ENCODE peak calls at places on chromosomes 5 and 9, in eight cellular contexts. L is AG09319, A is fibroblast of lung, F is RWPE1, U is nephron progenitor cell, E is dorsolateral prefrontal cortex, W is AG10803, V is heart right ventricle. J is an unnamed sample.

GRCh38 chr5:110441035-110441434 is 285.4 kb downstream of the TMEM232 start:
- DNase-seq in U (no peak), L (peak; percentile 2), W (peak; percentile 58), V (no peak), E (no peak), F (peak; percentile 31), A (peak; percentile 51), J (peak; percentile 49)

GRCh38 chr5:11319851-11320580 is 559.0 kb upstream of the DAP start:
- DNase-seq in E (no peak), W (no peak), U (no peak), F (peak; percentile 34), L (no peak), V (no peak), A (peak; percentile 1), J (peak; percentile 77)

GRCh38 chr5:135589152-135589551 is 10.4 kb upstream of the CXCL14 start:
- DNase-seq in L (no peak), E (no peak), F (no peak), A (no peak), U (no peak), V (no peak), W (no peak), J (no peak)

GRCh38 chr5:121954086-121954485 is 7.7 kb upstream of the SRFBP1 start:
- DNase-seq in L (no peak), U (no peak), W (no peak), F (no peak), V (no peak), A (no peak), E (no peak), J (no peak)

GRCh38 chr5:144072518-144072927 is 97.9 kb downstream of the YIPF5 start:
- DNase-seq in V (no peak), W (peak; percentile 90), F (peak; percentile 80), E (no peak), U (no peak), L (peak; percentile 43), A (peak; percentile 29), J (peak; percentile 53)

GRCh38 chr9:99778308-99778707 is 43.4 kb upstream of the NR4A3 start:
- DNase-seq in E (no peak), F (peak; percentile 81), L (peak; percentile 42), W (peak; percentile 70), A (peak; percentile 68), V (no peak), U (no peak), J (peak; percentile 70)

GRCh38 chr5:109922396-109922995 is 232.8 kb downstream of the MAN2A1 start:
- DNase-seq in E (no peak), U (no peak), W (no peak), V (no peak), L (no peak), F (no peak), A (no peak), J (no peak)

GRCh38 chr9:127305450-127306226 is 41.1 kb downstream of the GARNL3 start:
- DNase-seq in F (no peak), L (no peak), E (no peak), V (no peak), A (no peak), U (no peak), W (no peak), J (no peak)

GRCh38 chr9:89806371-89807100 is 201.7 kb downstream of the GADD45G start:
- DNase-seq in L (no peak), F (peak; percentile 15), E (no peak), U (no peak), W (peak; percentile 8), V (no peak), A (no peak), J (no peak)

GRCh38 chr9:68802525-68803015 is 97.5 kb downstream of the PIP5K1B start:
- DNase-seq in W (no peak), E (no peak), L (no peak), A (no peak), F (no peak), V (no peak), U (no peak), J (no peak)

GRCh38 chr9:136122425-136123383 is 4.0 kb upstream of the TMEM250 start:
- DNase-seq in F (peak; percentile 82), V (peak; percentile 85), U (peak; percentile 88), W (peak; percentile 34), E (peak; percentile 72), A (peak; percentile 46), L (no peak), J (peak; percentile 57)

GRCh38 chr9:107557236-107557990 is 67.8 kb upstream of the KLF4 start:
- DNase-seq in F (peak; percentile 81), L (no peak), E (no peak), W (no peak), V (no peak), A (no peak), U (no peak), J (peak; percentile 22)

GRCh38 chr9:128053560-128053959 is 13.6 kb downstream of the NAIF1 start:
- DNase-seq in A (no peak), W (no peak), L (no peak), U (no peak), F (no peak), E (no peak), V (no peak), J (no peak)

GRCh38 chr5:142717582-142718215 is 31.8 kb upstream of the FGF1 start:
- DNase-seq in A (peak; percentile 79), V (no peak), W (peak; percentile 77), L (peak; percentile 37), U (no peak), E (no peak), F (peak; percentile 56), J (peak; percentile 72)

GRCh38 chr9:112696461-112696860 is 21.5 kb downstream of the INIP start:
- DNase-seq in F (no peak), U (no peak), E (no peak), W (no peak), A (no peak), V (no peak), L (no peak), J (no peak)

GRCh38 chr5:15968994-15969393 is 210.6 kb downstream of the MARCHF11 start:
- DNase-seq in V (no peak), F (no peak), W (peak; percentile 10), A (no peak), E (no peak), L (no peak), U (no peak), J (no peak)

GRCh38 chr9:101562966-101563365 is 29.3 kb downstream of the RNF20 start:
- DNase-seq in V (no peak), A (no peak), L (no peak), E (no peak), W (no peak), F (no peak), U (no peak), J (no peak)

GRCh38 chr9:129994947-129995346 is 48.0 kb downstream of the FNBP1 start:
- DNase-seq in E (no peak), A (peak; percentile 53), L (no peak), F (no peak), U (no peak), W (no peak), V (no peak), J (no peak)

GRCh38 chr9:36974731-36975130 is 59.3 kb downstream of the PAX5 start:
- DNase-seq in E (no peak), U (no peak), A (no peak), V (no peak), W (no peak), F (no peak), L (no peak), J (peak; percentile 27)
- TF ChIP-seq CTCF in E (no peak), U (no peak), A (no peak), V (no peak), W (no peak), F (no peak), L (no peak), J (no peak)

GRCh38 chr9:78691531-78691930 is 394.6 kb downstream of the PSAT1 start:
- DNase-seq in U (no peak), W (peak; percentile 62), L (no peak), V (no peak), E (no peak), A (no peak), F (no peak), J (no peak)

GRCh38 chr9:78697653-78698052 is 400.7 kb downstream of the PSAT1 start:
- DNase-seq in E (no peak), A (no peak), L (no peak), U (no peak), F (no peak), W (no peak), V (no peak), J (no peak)

GRCh38 chr9:78692871-78693270 is 395.9 kb downstream of the PSAT1 start:
- DNase-seq in E (no peak), A (no peak), W (peak; percentile 72), L (no peak), U (no peak), V (no peak), F (no peak), J (no peak)

GRCh38 chr9:78695521-78695920 is 398.6 kb downstream of the PSAT1 start:
- DNase-seq in W (no peak), F (no peak), E (no peak), A (no peak), L (no peak), V (no peak), U (peak; percentile 36), J (no peak)

DNA sequence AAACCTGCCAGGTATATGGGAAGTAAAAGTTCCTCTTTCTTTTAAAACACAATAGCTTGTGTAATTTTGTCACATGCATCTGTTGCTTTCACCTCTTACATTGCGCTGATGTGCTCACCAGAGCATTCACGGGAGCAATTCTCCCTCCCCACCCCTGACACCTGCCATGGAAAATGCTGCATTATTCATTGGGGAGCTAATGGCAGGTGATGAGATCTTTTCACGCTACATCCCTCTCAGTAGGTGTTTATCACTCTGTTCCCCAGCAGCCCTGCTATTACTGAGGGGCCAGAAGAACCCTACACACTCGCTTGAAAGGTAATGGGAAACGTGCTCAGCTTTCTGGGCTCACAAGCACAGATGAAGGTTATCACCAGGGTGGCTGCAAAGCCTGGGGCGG is 398.0 kb downstream of the PSAT1 start:
- DNase-seq in F (no peak), W (no peak), V (no peak), E (no peak), L (no peak), A (no peak), U (no peak), J (no peak)
- TF ChIP-seq CTCF in F (no peak), W (no peak), V (no peak), E (no peak), L (no peak), A (no peak), U (no peak), J (no peak)

GRCh38 chr9:35415769-35416427 is 74.0 kb upstream of the RUSC2 start:
- DNase-seq in U (no peak), V (no peak), F (no peak), L (no peak), A (no peak), W (no peak), E (no peak), J (peak; percentile 27)
- TF ChIP-seq CTCF in U (no peak), V (no peak), F (no peak), L (no peak), A (no peak), W (no peak), E (no peak), J (no peak)

DNA sequence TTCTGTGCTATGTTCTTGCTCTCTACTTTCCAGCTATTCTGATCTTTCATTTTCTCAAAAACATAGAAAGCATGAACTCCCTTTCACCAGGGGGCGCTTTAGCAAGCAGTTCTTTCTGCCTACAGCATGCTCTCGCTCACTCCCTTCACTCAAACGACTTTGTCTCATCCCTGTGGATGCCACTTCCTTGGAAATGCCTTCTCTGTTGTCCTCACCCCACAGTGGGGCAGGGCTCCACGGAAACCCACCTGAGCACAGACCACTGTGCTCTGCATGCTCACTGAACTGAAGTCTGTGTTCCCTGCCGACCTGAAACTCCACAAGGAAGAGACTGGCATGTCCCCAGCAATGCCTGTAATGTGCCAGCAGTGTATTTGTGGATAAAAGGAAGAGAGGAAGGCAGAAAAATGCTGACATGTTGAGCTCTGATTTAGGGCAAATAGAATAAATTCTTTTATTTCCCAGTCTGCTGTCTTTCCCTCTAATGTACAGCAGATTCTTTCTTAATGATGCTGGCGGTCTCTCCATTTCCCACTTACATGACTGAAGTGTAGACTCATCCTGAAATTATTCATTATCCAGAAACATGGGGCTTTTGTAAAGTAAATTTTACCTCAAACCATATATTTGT is 4.9 kb upstream of the ROR2 start:
- DNase-seq in A (peak; percentile 82), V (no peak), E (no peak), U (peak; percentile 72), W (peak; percentile 90), L (no peak), F (peak; percentile 44), J (peak; percentile 66)
- TF ChIP-seq CTCF in A (peak; percentile 78), V (peak; percentile 44), E (no peak), U (peak; percentile 59), W (peak; percentile 91), L (peak; percentile 85), F (peak; percentile 73), J (peak; percentile 50)